ENCODE peak calls at places on chromosomes 6 and 20, in nine cellular contexts. N, Y, M, Z, L, Q, T, I and B are unnamed samples.

GRCh38 chr6:52516269-52516668 is 60.6 kb downstream of the TRAM2 start:
- DNase-seq in N (no peak), I (peak; percentile 30), Y (no peak), Z (no peak), M (no peak), L (no peak), Q (no peak), T (no peak), B (no peak)

GRCh38 chr20:13298692-13299373 is 77.8 kb downstream of the ISM1 start:
- DNase-seq in Y (no peak), I (no peak), Z (no peak), N (no peak), L (no peak), T (no peak), M (no peak), Q (no peak), B (no peak)

GRCh38 chr20:20184711-20185110 is 132.4 kb downstream of the CFAP61 start:
- DNase-seq in T (no peak), L (no peak), Q (no peak), Y (no peak), Z (no peak), N (no peak), M (no peak), I (no peak), B (no peak)

GRCh38 chr20:46954490-46955038 is 59.9 kb downstream of the EYA2 start:
- DNase-seq in N (no peak), Y (no peak), L (no peak), M (peak; percentile 86), I (peak; percentile 90), Q (peak; percentile 23), Z (no peak), T (no peak), B (no peak)

GRCh38 chr6:39041072-39041471 is 7.5 kb upstream of the GLP1R start:
- DNase-seq in I (no peak), N (no peak), L (no peak), Q (no peak), Z (no peak), T (no peak), Y (no peak), M (no peak), B (no peak)

GRCh38 chr20:23585808-23586734 is 17.8 kb upstream of the CST9L start:
- DNase-seq in Q (peak; percentile 34), Z (no peak), Y (no peak), L (no peak), I (no peak), T (no peak), N (no peak), M (no peak), B (no peak)

GRCh38 chr6:98094696-98095095 is 739.7 kb upstream of the POU3F2 start:
- DNase-seq in T (no peak), I (peak; percentile 0), Q (no peak), N (no peak), M (peak; percentile 73), Z (no peak), L (no peak), Y (no peak), B (no peak)

GRCh38 chr20:16349518-16350295 is 223.5 kb downstream of the KIF16B start:
- DNase-seq in M (no peak), Z (no peak), Q (no peak), I (peak; percentile 75), N (no peak), L (peak; percentile 32), T (no peak), Y (no peak), B (no peak)

GRCh38 chr6:74187811-74188210 is 491.8 kb downstream of the CD109 start:
- DNase-seq in Y (no peak), N (no peak), M (no peak), T (no peak), Q (no peak), L (no peak), I (no peak), Z (no peak), B (no peak)

GRCh38 chr6:144953552-144954240 is 668.6 kb downstream of the UTRN start:
- DNase-seq in Z (peak; percentile 45), N (no peak), Y (no peak), T (no peak), I (peak; percentile 82), M (peak; percentile 84), Q (no peak), L (no peak), B (no peak)

GRCh38 chr6:143027058-143027457 is 33.6 kb upstream of the AIG1 start:
- DNase-seq in I (peak; percentile 23), Z (peak; percentile 7), L (no peak), Y (peak; percentile 82), M (peak; percentile 41), N (peak; percentile 63), T (peak; percentile 56), Q (peak; percentile 20), B (peak; percentile 27)

GRCh38 chr20:3900187-3900604 is 11.0 kb downstream of the PANK2 start:
- DNase-seq in I (peak; percentile 36), Y (peak; percentile 13), N (no peak), Q (no peak), T (no peak), L (no peak), M (peak; percentile 28), Z (no peak), B (no peak)

GRCh38 chr6:168013250-168013915 is 15.9 kb downstream of the KIF25 start:
- DNase-seq in L (no peak), I (no peak), M (no peak), T (no peak), Z (no peak), Y (no peak), N (no peak), Q (no peak), B (no peak)
- TF ChIP-seq EZH2phosphoT487 in L (no peak), I (no peak), M (no peak), T (no peak), Z (no peak), Y (no peak), N (no peak), Q (no peak), B (no peak)

GRCh38 chr6:34559651-34560365 is 3.7 kb upstream of the SPDEF start:
- DNase-seq in M (no peak), L (no peak), N (no peak), I (no peak), Q (no peak), Y (peak; percentile 41), T (no peak), Z (no peak), B (no peak)
- H2AFZ ChIP-seq in M (no peak overlapping the region), L (no peak overlapping the region), N (peak overlapping the region; percentile 39), I (no peak overlapping the region), Q (no peak overlapping the region), Y (peak overlapping the region; percentile 74), T (no peak overlapping the region), Z (no peak overlapping the region), B (no peak overlapping the region)

GRCh38 chr6:101439790-101440189 is 46.3 kb downstream of the GRIK2 start:
- DNase-seq in T (no peak), Z (no peak), Y (no peak), M (no peak), N (no peak), Q (no peak), L (no peak), I (peak; percentile 14), B (no peak)

GRCh38 chr6:101445527-101445926 is 52.0 kb downstream of the GRIK2 start:
- DNase-seq in I (peak; percentile 62), Q (no peak), N (no peak), Z (no peak), M (peak; percentile 28), L (no peak), Y (no peak), T (no peak), B (no peak)

GRCh38 chr6:101443315-101443714 is 49.8 kb downstream of the GRIK2 start:
- DNase-seq in Y (no peak), I (no peak), Z (no peak), Q (no peak), M (no peak), L (no peak), N (no peak), T (no peak), B (no peak)

DNA sequence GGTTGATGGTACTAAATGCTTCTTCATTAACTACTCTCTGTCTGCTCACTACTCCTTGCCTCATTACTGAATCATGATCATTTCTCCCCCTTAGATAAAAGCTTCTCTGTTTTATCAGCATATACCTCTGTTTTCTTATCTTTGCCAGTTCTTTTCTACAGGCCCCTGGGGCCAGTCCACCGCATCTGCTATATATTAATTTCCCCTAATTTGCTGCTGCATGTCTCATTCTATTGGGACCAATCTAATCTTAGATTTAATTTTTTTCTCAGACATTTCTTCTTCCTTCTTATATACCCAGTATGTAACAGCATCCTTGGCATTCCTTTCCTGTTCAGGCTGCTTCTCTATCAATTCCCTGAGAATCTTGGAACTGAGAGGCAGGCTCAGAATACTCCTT is 51.2 kb downstream of the GRIK2 start:
- DNase-seq in I (no peak), Z (no peak), Y (no peak), N (no peak), M (no peak), Q (no peak), T (no peak), L (peak; percentile 44), B (no peak)
- TF ChIP-seq EZH2phosphoT487 in I (no peak), Z (no peak), Y (no peak), N (no peak), M (no peak), Q (no peak), T (no peak), L (no peak), B (no peak)

DNA sequence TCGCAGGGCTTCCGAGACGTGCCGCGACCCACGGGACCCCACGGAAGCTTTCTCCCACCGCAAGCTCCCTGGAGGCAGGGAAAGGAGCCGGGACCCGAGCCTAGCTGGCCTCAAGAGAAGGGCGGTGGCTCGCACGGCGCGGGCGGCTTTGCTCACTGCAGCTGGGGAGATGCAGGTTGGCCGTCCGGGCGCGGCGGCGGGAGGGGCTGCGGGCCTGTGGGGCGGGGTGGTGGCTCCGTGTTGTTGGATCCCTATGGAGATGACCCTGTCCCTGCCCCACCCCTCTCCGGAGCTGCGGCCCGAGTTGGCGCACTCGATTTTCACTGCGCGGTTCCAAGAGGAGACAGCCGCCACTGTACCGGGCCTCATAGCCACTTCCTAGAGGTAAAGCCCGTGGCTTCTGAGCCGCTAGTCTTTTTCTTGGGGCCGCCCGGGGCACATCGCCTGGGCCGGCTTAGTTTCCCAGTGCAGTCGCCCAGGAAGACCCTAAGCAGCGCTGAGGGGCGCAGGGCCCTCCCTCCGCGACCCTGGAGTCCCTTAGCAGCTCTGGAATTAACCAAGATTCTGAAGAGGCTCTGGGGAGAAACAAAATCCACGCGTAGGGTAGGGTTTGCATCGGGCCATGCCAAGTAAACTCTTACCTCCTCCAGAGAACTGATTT is at the start of gene ECT2L:
- DNase-seq in L (peak; percentile 8), Q (peak; percentile 83), I (peak; percentile 79), N (peak; percentile 81), M (no peak), Y (peak; percentile 92), T (no peak), Z (no peak), B (no peak)
- H2AFZ ChIP-seq in L (no peak within 1 kb of the TSS), Q (peak within 1 kb of the TSS; percentile 76), I (peak within 1 kb of the TSS; percentile 98), N (peak within 1 kb of the TSS; percentile 93), M (no peak within 1 kb of the TSS), Y (peak within 1 kb of the TSS; percentile 96), T (no peak within 1 kb of the TSS), Z (no peak within 1 kb of the TSS), B (no peak within 1 kb of the TSS)